ENCODE peak calls at places on chromosome 5, in seven cellular contexts. C, S, W, I, G, D and U are unnamed samples.

GRCh38 chr5:2205185-2205585 is 322.5 kb upstream of the IRX4 start:
- DNase-seq in C (peak; percentile 3), S (no peak), W (no peak), I (no peak), G (no peak), D (no peak), U (no peak)

GRCh38 chr5:173963867-173964429 is 25.0 kb upstream of the C5orf47 start:
- DNase-seq in C (peak; percentile 64), S (no peak), W (peak; percentile 84), I (no peak), G (peak; percentile 72), D (no peak), U (no peak)

GRCh38 chr5:96347502-96348292 is 85.4 kb downstream of the PCSK1 start:
- DNase-seq in C (no peak), S (no peak), W (no peak), I (no peak), G (no peak), D (no peak), U (no peak)

GRCh38 chr5:66306105-66306843 is 162.2 kb downstream of the SREK1 start:
- DNase-seq in C (peak; percentile 47), S (no peak), W (peak; percentile 77), I (peak; percentile 7), G (peak; percentile 68), D (no peak), U (peak; percentile 66)

GRCh38 chr5:94694671-94695070 is 76.2 kb downstream of the SLF1 start:
- DNase-seq in C (no peak), S (no peak), W (no peak), I (no peak), G (no peak), D (no peak), U (no peak)

GRCh38 chr5:172981931-172982330 is 1.6 kb upstream of the ATP6V0E1 start:
- DNase-seq in C (no peak), S (no peak), W (no peak), I (no peak), G (no peak), D (no peak), U (no peak)

GRCh38 chr5:146828385-146828784 is 50.2 kb downstream of the PPP2R2B start:
- DNase-seq in C (no peak), S (no peak), W (no peak), I (no peak), G (no peak), D (no peak), U (no peak)

GRCh38 chr5:1088726-1089125 is 23.1 kb downstream of the SLC12A7 start:
- DNase-seq in C (no peak), S (no peak), W (no peak), I (no peak), G (no peak), D (no peak), U (no peak)

GRCh38 chr5:121630402-121630801 is 221.3 kb upstream of the FTMT start:
- DNase-seq in C (no peak), S (no peak), W (no peak), I (no peak), G (no peak), D (no peak), U (no peak)

GRCh38 chr5:89336111-89336510 is 453.1 kb upstream of the MEF2C start:
- DNase-seq in C (no peak), S (no peak), W (no peak), I (no peak), G (no peak), D (no peak), U (no peak)

GRCh38 chr5:181069767-181070491 is 29.9 kb downstream of the BTNL9 start:
- DNase-seq in C (no peak), S (no peak), W (peak; percentile 85), I (no peak), G (no peak), D (no peak), U (no peak)

GRCh38 chr5:74578356-74579044 is 62.0 kb downstream of the ENC1 start:
- DNase-seq in C (no peak), S (no peak), W (no peak), I (no peak), G (no peak), D (no peak), U (no peak)

GRCh38 chr5:5017827-5018559 is 122.1 kb upstream of the ADAMTS16 start:
- DNase-seq in C (no peak), S (no peak), W (no peak), I (no peak), G (no peak), D (no peak), U (no peak)

GRCh38 chr5:141564216-141564692 is 54.5 kb downstream of the DIAPH1 start:
- DNase-seq in C (peak; percentile 76), S (peak; percentile 65), W (peak; percentile 50), I (peak; percentile 59), G (peak; percentile 87), D (peak; percentile 25), U (no peak)

GRCh38 chr5:142539154-142539740 is 146.6 kb downstream of the FGF1 start:
- DNase-seq in C (no peak), S (no peak), W (no peak), I (no peak), G (no peak), D (no peak), U (no peak)

GRCh38 chr5:105146867-105147266 is 1584.3 kb upstream of the NUDT12 start:
- DNase-seq in C (no peak), S (no peak), W (no peak), I (no peak), G (no peak), D (no peak), U (no peak)

GRCh38 chr5:173303878-173304590 is 24.2 kb downstream of the STC2 start:
- DNase-seq in C (no peak), S (no peak), W (peak; percentile 86), I (no peak), G (no peak), D (no peak), U (no peak)

GRCh38 chr5:130135506-130135905 is 231.2 kb downstream of the CHSY3 start:
- DNase-seq in C (no peak), S (no peak), W (no peak), I (no peak), G (no peak), D (no peak), U (no peak)

GRCh38 chr5:150066901-150067396 is 19.4 kb downstream of the CSF1R start:
- DNase-seq in C (no peak), S (no peak), W (no peak), I (no peak), G (no peak), D (no peak), U (no peak)

GRCh38 chr5:129460121-129460950 is at the start of gene ADAMTS19:
- DNase-seq in C (no peak), S (no peak), W (peak; percentile 73), I (no peak), G (peak; percentile 39), D (no peak), U (no peak)